ENCODE peak calls at places on chromosome 12, in ten cellular contexts. T, S, L, C, H, X, M, I, A and U are unnamed samples.

GRCh38 chr12:124236651-124237050 is 58.2 kb upstream of the RFLNA start:
- DNase-seq in M (no peak), C (no peak), L (peak; percentile 75), A (no peak), I (no peak), T (no peak), S (peak; percentile 83), X (no peak), H (no peak), U (peak; percentile 50)

GRCh38 chr12:91111366-91112321 is at the start of gene LUM:
- DNase-seq in S (peak; percentile 64), T (no peak), H (no peak), M (no peak), C (no peak), A (no peak), X (no peak), I (no peak), L (peak; percentile 64), U (peak; percentile 21)

GRCh38 chr12:104529130-104529874 is 72.6 kb downstream of the CHST11 start:
- DNase-seq in H (no peak), M (no peak), C (no peak), L (no peak), I (no peak), A (no peak), X (no peak), S (no peak), T (no peak), U (no peak)

GRCh38 chr12:28872654-28873268 is 276.3 kb upstream of the FAR2 start:
- DNase-seq in H (no peak), S (peak; percentile 62), T (peak; percentile 64), M (no peak), I (no peak), L (peak; percentile 77), A (no peak), C (peak; percentile 79), X (peak; percentile 71), U (peak; percentile 50)

GRCh38 chr12:121793501-121793835 is at the start of gene RHOF:
- DNase-seq in X (no peak), L (no peak), I (no peak), C (no peak), A (no peak), M (peak; percentile 63), H (no peak), S (peak; percentile 61), T (peak; percentile 63), U (peak; percentile 67)

GRCh38 chr12:113065126-113066007 is 8.8 kb downstream of the DTX1 start:
- DNase-seq in A (no peak), M (no peak), X (peak; percentile 63), L (no peak), T (peak; percentile 52), I (no peak), H (no peak), S (peak; percentile 55), C (peak; percentile 64), U (peak; percentile 58)

GRCh38 chr12:79737875-79738718 is 47.3 kb upstream of the PAWR start:
- DNase-seq in H (no peak), A (peak; percentile 54), L (peak; percentile 78), T (peak; percentile 42), M (no peak), C (peak; percentile 68), I (no peak), S (peak; percentile 68), X (peak; percentile 20), U (peak; percentile 26)

GRCh38 chr12:119410396-119410795 is 75.9 kb downstream of the CCDC60 start:
- DNase-seq in A (no peak), T (no peak), I (no peak), L (no peak), M (no peak), C (no peak), S (no peak), H (no peak), X (no peak), U (no peak)

GRCh38 chr12:92503029-92503931 is 199.5 kb upstream of the PLEKHG7 start:
- DNase-seq in M (no peak), T (no peak), X (no peak), A (no peak), I (no peak), L (no peak), C (no peak), H (no peak), S (no peak), U (no peak)

GRCh38 chr12:12810507-12811143 is 2.5 kb upstream of the DDX47 start:
- DNase-seq in M (no peak), X (no peak), H (no peak), L (no peak), C (no peak), S (no peak), A (no peak), T (no peak), I (no peak), U (no peak)

GRCh38 chr12:79885956-79886490 is 48.9 kb downstream of the PPP1R12A start:
- DNase-seq in H (no peak), S (no peak), C (no peak), I (no peak), A (no peak), T (no peak), M (no peak), X (no peak), L (no peak), U (no peak)

GRCh38 chr12:81297606-81298005 is 219.7 kb downstream of the ACSS3 start:
- DNase-seq in A (no peak), X (no peak), S (no peak), H (no peak), C (peak; percentile 21), M (no peak), L (no peak), T (no peak), I (no peak), U (no peak)

GRCh38 chr12:53324113-53324778 is 2.8 kb upstream of the AAAS start:
- DNase-seq in A (peak; percentile 40), T (no peak), H (no peak), S (no peak), L (no peak), M (peak; percentile 47), X (no peak), I (no peak), C (no peak), U (no peak)

GRCh38 chr12:20549115-20549719 is 145.9 kb upstream of the SLCO1C1 start:
- DNase-seq in M (no peak), A (no peak), C (no peak), X (peak; percentile 58), I (no peak), S (peak; percentile 27), L (peak; percentile 68), H (no peak), T (peak; percentile 20), U (peak; percentile 57)